ENCODE peak calls at places on chromosomes 2 and 18, in seven cellular contexts. A is KBM-7; Z is AG08395; B is stimulated activated naive B cell treated with anti-CD40 and anti-IgM and Interleukin-4, amounts not matched to agents 10 μg/mL and 1 μg/mL and 100 μg/mL, for 72 hours; T is right cardiac atrium; L is CD8-positive, alpha-beta T cell; Q is GM12891. V is an unnamed sample.

GRCh38 chr2:118974103-118974911 is 32.3 kb downstream of the MARCO start:
- DNase-seq in A (no peak), Z (peak; percentile 79), B (no peak), T (peak; percentile 43), L (no peak), Q (no peak), V (no peak)

GRCh38 chr18:41324934-41325333 is 630.1 kb upstream of the PIK3C3 start:
- DNase-seq in A (no peak), Z (peak; percentile 63), B (no peak), T (no peak), L (no peak), Q (no peak), V (no peak)

GRCh38 chr2:101692037-101692436 is 5.5 kb upstream of the MAP4K4 start:
- DNase-seq in A (peak; percentile 74), Z (no peak), B (no peak), T (no peak), L (no peak), Q (no peak), V (no peak)

GRCh38 chr18:47997338-47997780 is 66.9 kb upstream of the SMAD2 start:
- DNase-seq in A (peak; percentile 65), Z (no peak), B (no peak), T (no peak), L (no peak), Q (no peak), V (no peak)

GRCh38 chr2:153595939-153596338 is 117.4 kb upstream of the RPRM start:
- DNase-seq in A (no peak), Z (no peak), B (no peak), T (no peak), L (no peak), Q (no peak), V (peak; percentile 0)

GRCh38 chr2:53886406-53887280 is 26.9 kb upstream of the GPR75 start:
- DNase-seq in A (no peak), Z (no peak), B (no peak), T (no peak), L (no peak), Q (no peak), V (no peak)

GRCh38 chr2:239601201-239601851 is 200.5 kb upstream of the HDAC4 start:
- DNase-seq in A (no peak), Z (no peak), B (no peak), T (no peak), L (no peak), Q (no peak), V (no peak)

GRCh38 chr2:19801367-19802087 is 100.3 kb downstream of the TTC32 start:
- DNase-seq in A (no peak), Z (peak; percentile 96), B (no peak), T (peak; percentile 86), L (no peak), Q (no peak), V (peak; percentile 98)

GRCh38 chr2:23745726-23746105 is 181.2 kb downstream of the ATAD2B start:
- DNase-seq in A (no peak), Z (peak; percentile 52), B (no peak), T (no peak), L (no peak), Q (no peak), V (no peak)

GRCh38 chr2:221381928-221382488 is 190.1 kb downstream of the EPHA4 start:
- DNase-seq in A (no peak), Z (no peak), B (no peak), T (no peak), L (no peak), Q (no peak), V (no peak)

GRCh38 chr2:19799881-19800780 is 101.7 kb downstream of the TTC32 start:
- DNase-seq in A (no peak), Z (no peak), B (no peak), T (no peak), L (no peak), Q (no peak), V (no peak)

GRCh38 chr2:222603501-222603900 is 52.4 kb downstream of the FARSB start:
- DNase-seq in A (no peak), Z (no peak), B (no peak), T (no peak), L (no peak), Q (no peak), V (no peak)

GRCh38 chr2:48364100-48364499 is 165.9 kb upstream of the STON1 start:
- DNase-seq in A (no peak), Z (no peak), B (no peak), T (no peak), L (no peak), Q (no peak), V (no peak)

GRCh38 chr2:110717734-110718133 is 14.6 kb upstream of the ACOXL start:
- DNase-seq in A (no peak), Z (no peak), B (no peak), T (peak; percentile 24), L (no peak), Q (no peak), V (no peak)